ENCODE peak calls at places on chromosomes 3 and 15, in eight cellular contexts. N is neural progenitor cell; D is CD8-positive, alpha-beta memory T cell; B is CD4-positive, alpha-beta memory T cell; I is thoracic aorta; F is GM23248; R is stomach; Q is psoas muscle. M is an unnamed sample.
A peak's percentile ranks its signal among the peaks of the same experiment; 100 is the strongest.

GRCh38 chr3:195221015-195221853 is 49.7 kb downstream of the XXYLT1 start:
- DNase-seq in R (no peak), N (no peak), D (no peak), Q (peak; percentile 40), F (peak; percentile 62), I (no peak), B (no peak), M (no peak)

GRCh38 chr3:108588616-108589015 is 622 bp downstream of the CIP2A start:
- DNase-seq in N (no peak), R (no peak), Q (no peak), F (peak; percentile 48), I (no peak), B (no peak), D (no peak), M (no peak)

GRCh38 chr3:68740087-68740486 is 192.3 kb downstream of the TAFA4 start:
- DNase-seq in R (no peak), B (no peak), D (no peak), N (peak; percentile 56), I (no peak), F (no peak), Q (no peak), M (no peak)

GRCh38 chr3:66376568-66376967 is 124.3 kb downstream of the LRIG1 start:
- DNase-seq in B (no peak), F (peak; percentile 48), D (no peak), N (no peak), R (no peak), Q (no peak), I (no peak), M (no peak)

GRCh38 chr15:68820589-68821189 is at the start of gene ANP32A:
- DNase-seq in R (peak; percentile 96), N (peak; percentile 98), F (peak; percentile 96), I (peak; percentile 78), Q (peak; percentile 98), B (peak; percentile 95), D (peak; percentile 92), M (peak; percentile 98)

GRCh38 chr3:187012609-187013051 is 82.3 kb downstream of the ST6GAL1 start:
- DNase-seq in R (no peak), B (peak; percentile 60), I (no peak), N (no peak), F (no peak), Q (no peak), D (no peak), M (no peak)

GRCh38 chr3:45426161-45426560 is 37.8 kb downstream of the LARS2 start:
- DNase-seq in Q (no peak), F (no peak), N (peak; percentile 73), I (no peak), R (no peak), B (no peak), D (no peak), M (no peak)

GRCh38 chr3:17623464-17623863 is 119.0 kb downstream of the TBC1D5 start:
- DNase-seq in Q (no peak), D (no peak), N (no peak), R (no peak), I (no peak), F (no peak), B (no peak), M (no peak)

GRCh38 chr3:126664591-126665214 is 9.8 kb upstream of the TXNRD3 start:
- DNase-seq in B (no peak), I (no peak), N (peak; percentile 76), F (peak; percentile 68), Q (no peak), R (no peak), D (no peak), M (no peak)

GRCh38 chr3:121592856-121593702 is at the start of gene FBXO40:
- DNase-seq in R (no peak), I (no peak), Q (peak; percentile 31), B (no peak), F (no peak), N (peak; percentile 17), D (no peak), M (peak; percentile 13)

GRCh38 chr3:11764931-11765363 is 81.7 kb downstream of the TAMM41 start:
- DNase-seq in N (no peak), R (no peak), B (no peak), Q (no peak), I (no peak), F (peak; percentile 82), D (no peak), M (no peak)

GRCh38 chr3:143736651-143737050 is 111.6 kb downstream of the SLC9A9 start:
- DNase-seq in N (no peak), F (peak; percentile 68), B (no peak), I (no peak), Q (no peak), R (no peak), D (no peak), M (no peak)

GRCh38 chr15:73991726-73992593 is at the start of gene STOML1:
- DNase-seq in Q (peak; percentile 96), D (peak; percentile 91), I (peak; percentile 61), R (peak; percentile 94), N (peak; percentile 98), B (peak; percentile 91), F (peak; percentile 98), M (peak; percentile 93)
- H3K4me1 ChIP-seq in Q (peaks cover 52% of the 10 kb centered on the region), D (peaks cover 36% of the 10 kb centered on the region), I (peaks cover 73% of the 10 kb centered on the region), R (peaks cover 79% of the 10 kb centered on the region), N (peaks cover 19% of the 10 kb centered on the region), B (peaks cover 42% of the 10 kb centered on the region), F (peaks cover 33% of the 10 kb centered on the region), M (peaks cover 28% of the 10 kb centered on the region)

DNA sequence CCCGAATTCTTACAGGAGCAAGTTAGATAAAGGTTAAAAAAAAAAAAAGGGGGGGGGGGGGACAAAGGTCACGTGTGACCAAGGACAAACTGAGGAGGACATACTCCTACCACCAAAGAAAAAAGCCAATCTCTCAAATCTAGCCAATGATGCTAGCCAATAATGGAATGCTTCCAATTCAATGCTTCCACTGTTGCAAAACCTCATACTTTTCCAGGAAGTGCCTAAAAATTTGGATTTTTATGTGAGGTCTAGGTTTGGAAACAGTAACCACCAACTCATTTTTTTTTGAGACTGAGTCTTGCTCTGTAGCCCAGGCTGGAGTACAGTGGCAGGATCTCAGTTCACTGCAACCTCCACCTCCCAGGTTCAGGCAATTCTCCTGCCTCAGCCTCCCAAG is 11.4 kb downstream of the MSL2 start:
- DNase-seq in N (no peak), R (no peak), F (peak; percentile 54), D (no peak), Q (no peak), B (no peak), I (no peak), M (no peak)
- H3K4me1 ChIP-seq in N (peaks cover 9% of the 10 kb centered on the region), R (peaks cover 92% of the 10 kb centered on the region), F (peaks cover 11% of the 10 kb centered on the region), D (peaks cover 83% of the 10 kb centered on the region), Q (peaks cover 54% of the 10 kb centered on the region), B (peaks cover 95% of the 10 kb centered on the region), I (peaks cover 62% of the 10 kb centered on the region), M (peaks cover 3% of the 10 kb centered on the region)

DNA sequence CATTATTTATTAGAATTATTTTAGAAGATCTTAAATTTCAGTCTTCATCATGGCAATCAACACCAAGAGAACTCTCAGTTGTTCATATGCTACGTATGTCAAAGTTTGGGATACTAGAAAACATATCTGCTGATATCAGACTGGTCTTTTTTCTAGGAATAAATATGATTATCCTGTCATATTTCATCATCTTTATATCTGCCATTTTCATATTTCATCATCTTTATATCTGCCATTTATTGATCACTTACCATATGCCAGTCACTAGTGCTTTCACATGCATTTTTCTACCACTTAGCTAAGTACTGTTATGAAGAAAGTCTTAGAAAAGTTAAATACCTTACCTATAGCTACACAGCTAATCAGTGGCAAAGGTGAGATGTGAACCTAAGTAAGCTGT is 2.8 kb upstream of the ZCWPW2 start:
- DNase-seq in N (no peak), D (no peak), I (no peak), F (no peak), R (no peak), Q (no peak), B (no peak), M (no peak)
- H3K4me1 ChIP-seq in N (peaks cover 10% of the 10 kb centered on the region), D (peaks cover 46% of the 10 kb centered on the region), I (peaks cover 55% of the 10 kb centered on the region), F (peaks cover 61% of the 10 kb centered on the region), R (peaks cover 75% of the 10 kb centered on the region), Q (peaks cover 47% of the 10 kb centered on the region), B (peaks cover 58% of the 10 kb centered on the region), M (peaks cover 18% of the 10 kb centered on the region)

GRCh38 chr15:67103432-67103831 is 38.0 kb downstream of the SMAD3 start:
- DNase-seq in D (no peak), F (no peak), R (no peak), I (no peak), B (no peak), N (no peak), Q (no peak), M (no peak)
- H3K4me1 ChIP-seq in D (peaks cover 97% of the 10 kb centered on the region), F (peaks cover 63% of the 10 kb centered on the region), R (peaks cover 98% of the 10 kb centered on the region), I (peaks cover 76% of the 10 kb centered on the region), B (peaks cover 98% of the 10 kb centered on the region), N (peaks cover 24% of the 10 kb centered on the region), Q (peaks cover 97% of the 10 kb centered on the region), M (peaks cover 36% of the 10 kb centered on the region)

M was measured in SJCRH30.